ENCODE peak calls at places on chromosome 20, in five cellular contexts. Z is left colon, I is NCI-H1694 treated with DMSO at 0.1 percent for 48 hours, H is nephron progenitor cell, R is mesenteric fat pad. G is an unnamed sample.

GRCh38 chr20:760751-761417 is 7.4 kb downstream of the SLC52A3 start:
- DNase-seq in Z (no peak), I (no peak), H (peak; percentile 78), R (peak; percentile 85), G (peak; percentile 80)

GRCh38 chr20:63355781-63356295 is 5.3 kb downstream of the CHRNA4 start:
- DNase-seq in Z (no peak), I (no peak), H (no peak), R (no peak), G (no peak)

GRCh38 chr20:5870462-5871021 is 79.8 kb downstream of the TRMT6 start:
- DNase-seq in Z (no peak), I (no peak), H (no peak), R (no peak), G (no peak)

GRCh38 chr20:3802524-3803239 is 6.6 kb downstream of the CDC25B start:
- DNase-seq in Z (no peak), I (no peak), H (no peak), R (no peak), G (no peak)

GRCh38 chr20:18359854-18360253 is 71.5 kb downstream of the ZNF133 start:
- DNase-seq in Z (no peak), I (no peak), H (no peak), R (no peak), G (no peak)

GRCh38 chr20:46423342-46423741 is 16.9 kb upstream of the ELMO2 start:
- DNase-seq in Z (no peak), I (no peak), H (no peak), R (no peak), G (no peak)

GRCh38 chr20:31937820-31938219 is 14.0 kb downstream of the PDRG1 start:
- DNase-seq in Z (no peak), I (no peak), H (no peak), R (no peak), G (no peak)

GRCh38 chr20:38951611-38952010 is 10.5 kb upstream of the DHX35 start:
- DNase-seq in Z (no peak), I (no peak), H (no peak), R (no peak), G (no peak)

GRCh38 chr20:58650181-58650775 is 805 bp upstream of the STX16 start:
- DNase-seq in Z (no peak), I (no peak), H (peak; percentile 54), R (no peak), G (peak; percentile 44)

GRCh38 chr20:58695084-58695722 is 2.6 kb downstream of the NPEPL1 start:
- DNase-seq in Z (no peak), I (no peak), H (no peak), R (peak; percentile 45), G (peak; percentile 38)

GRCh38 chr20:51067792-51068191 is 44.9 kb upstream of the KCNG1 start:
- DNase-seq in Z (no peak), I (no peak), H (no peak), R (no peak), G (no peak)

GRCh38 chr20:63648190-63648589 is 5.0 kb downstream of the STMN3 start:
- DNase-seq in Z (no peak), I (no peak), H (no peak), R (no peak), G (no peak)

GRCh38 chr20:59718071-59718470 is 113.7 kb downstream of the PHACTR3 start:
- DNase-seq in Z (no peak), I (no peak), H (no peak), R (no peak), G (no peak)

GRCh38 chr20:33423141-33423834 is 20.3 kb downstream of the SNTA1 start:
- DNase-seq in Z (peak; percentile 47), I (no peak), H (no peak), R (no peak), G (no peak)

GRCh38 chr20:9740486-9740885 is 98.4 kb downstream of the PAK5 start:
- DNase-seq in Z (no peak), I (no peak), H (no peak), R (no peak), G (no peak)

GRCh38 chr20:33443006-33443511 is 504 bp downstream of the SNTA1 start:
- DNase-seq in Z (no peak), I (no peak), H (no peak), R (no peak), G (no peak)

GRCh38 chr20:61534346-61534745 is 282.3 kb downstream of the CDH4 start:
- DNase-seq in Z (no peak), I (no peak), H (no peak), R (no peak), G (no peak)

GRCh38 chr20:62831361-62831788 is 14.5 kb downstream of the COL9A3 start:
- DNase-seq in Z (peak; percentile 85), I (no peak), H (no peak), R (no peak), G (no peak)

GRCh38 chr20:34058831-34059230 is 53.2 kb downstream of the EIF2S2 start:
- DNase-seq in Z (no peak), I (no peak), H (no peak), R (no peak), G (no peak)

GRCh38 chr20:2631228-2631627 is 21.2 kb upstream of the NOP56 start:
- DNase-seq in Z (no peak), I (no peak), H (no peak), R (no peak), G (no peak)

GRCh38 chr20:44532248-44532980 is 10.5 kb upstream of the SERINC3 start:
- DNase-seq in Z (no peak), I (no peak), H (no peak), R (no peak), G (no peak)

GRCh38 chr20:46364670-46365482 is 41.5 kb downstream of the ELMO2 start:
- DNase-seq in Z (no peak), I (no peak), H (no peak), R (no peak), G (no peak)

GRCh38 chr20:25744261-25744660 is 47.6 kb upstream of the ZNF337 start:
- DNase-seq in Z (no peak), I (no peak), H (no peak), R (no peak), G (no peak)

GRCh38 chr20:57865266-57865665 is 155.5 kb upstream of the PMEPA1 start:
- DNase-seq in Z (no peak), I (no peak), H (no peak), R (no peak), G (no peak)

GRCh38 chr20:50837532-50838321 is 42.9 kb downstream of the BCAS4 start:
- DNase-seq in Z (peak; percentile 35), I (peak; percentile 52), H (no peak), R (no peak), G (no peak)